ENCODE peak calls at places on chromosomes 11 and 22, in seven cellular contexts. K is H1, P is IMR-90, U is A549, D is HCT116, L is HepG2, C is GM12878. B is an unnamed sample.
A peak's percentile ranks its signal among the peaks of the same experiment; 100 is the strongest.

GRCh38 chr11:3121931-3122774 is 43.0 kb downstream of the OSBPL5 start:
- DNase-seq in D (no peak), P (no peak), C (no peak), U (no peak), K (no peak), L (no peak), B (no peak)

GRCh38 chr22:44573451-44573850 is 75.4 kb upstream of the RTL6 start:
- DNase-seq in C (no peak), K (no peak), L (no peak), D (no peak), U (no peak), P (no peak), B (no peak)

GRCh38 chr11:71139516-71140205 is 112.7 kb downstream of the SHANK2 start:
- DNase-seq in D (no peak), U (no peak), K (no peak), P (peak; percentile 26), L (peak; percentile 9), C (no peak), B (no peak)

GRCh38 chr22:19783531-19784395 is 23.2 kb downstream of the TBX1 start:
- DNase-seq in K (no peak), D (no peak), U (no peak), L (no peak), C (no peak), P (no peak), B (no peak)

GRCh38 chr11:45643585-45643984 is 21.8 kb downstream of the CHST1 start:
- DNase-seq in L (no peak), C (no peak), K (no peak), U (no peak), P (no peak), D (no peak), B (no peak)

GRCh38 chr11:90288207-90288821 is 65.5 kb upstream of the CHORDC1 start:
- DNase-seq in K (no peak), U (peak; percentile 40), C (no peak), D (peak; percentile 16), P (peak; percentile 3), L (peak; percentile 33), B (peak; percentile 30)

GRCh38 chr22:19631899-19632670 is 82.2 kb upstream of the SEPTIN5 start:
- DNase-seq in K (peak; percentile 78), L (peak; percentile 32), D (peak; percentile 55), C (no peak), P (peak; percentile 27), U (peak; percentile 51), B (peak; percentile 93)

GRCh38 chr22:27620367-27621154 is 181.0 kb downstream of the MN1 start:
- DNase-seq in K (no peak), U (peak; percentile 11), D (no peak), P (no peak), C (no peak), L (no peak), B (no peak)

GRCh38 chr11:12914401-12914912 is 94.7 kb upstream of the RASSF10 start:
- DNase-seq in K (peak; percentile 89), C (no peak), L (no peak), D (no peak), U (peak; percentile 31), P (peak; percentile 33), B (peak; percentile 43)

GRCh38 chr11:107565219-107565937 is at the start of gene ALKBH8:
- DNase-seq in C (peak; percentile 50), D (no peak), U (peak; percentile 58), P (peak; percentile 58), K (peak; percentile 81), L (peak; percentile 54), B (peak; percentile 71)

GRCh38 chr22:37212174-37212906 is at the start of gene SSTR3:
- DNase-seq in D (no peak), U (no peak), C (no peak), L (no peak), P (no peak), K (peak; percentile 62), B (peak; percentile 44)

GRCh38 chr11:128135451-128135850 is 451.9 kb downstream of the ETS1 start:
- DNase-seq in K (no peak), D (no peak), U (no peak), C (no peak), L (no peak), P (no peak), B (no peak)

GRCh38 chr11:96161271-96162089 is 181.5 kb downstream of the MAML2 start:
- DNase-seq in U (no peak), K (no peak), P (peak; percentile 68), D (no peak), C (no peak), L (no peak), B (no peak)

GRCh38 chr11:76186776-76187279 is 19.5 kb downstream of the WNT11 start:
- DNase-seq in P (no peak), K (no peak), D (no peak), C (no peak), L (no peak), U (no peak), B (no peak)

GRCh38 chr11:119566299-119566698 is 143.3 kb upstream of the THY1 start:
- DNase-seq in P (no peak), D (no peak), K (no peak), U (no peak), L (no peak), C (no peak), B (no peak)

GRCh38 chr11:30992513-30992849 is 377.1 kb downstream of the DCDC1 start:
- DNase-seq in U (peak; percentile 77), D (no peak), P (no peak), C (no peak), L (peak; percentile 43), K (no peak), B (peak; percentile 1)

GRCh38 chr11:73478737-73479347 is 102.6 kb downstream of the RELT start:
- DNase-seq in D (peak; percentile 26), C (no peak), K (no peak), P (peak; percentile 42), L (peak; percentile 37), U (peak; percentile 51), B (peak; percentile 31)

GRCh38 chr11:104061851-104062521 is 25.5 kb downstream of the DDI1 start:
- DNase-seq in P (peak; percentile 5), D (no peak), L (no peak), K (no peak), C (no peak), U (no peak), B (no peak)

DNA sequence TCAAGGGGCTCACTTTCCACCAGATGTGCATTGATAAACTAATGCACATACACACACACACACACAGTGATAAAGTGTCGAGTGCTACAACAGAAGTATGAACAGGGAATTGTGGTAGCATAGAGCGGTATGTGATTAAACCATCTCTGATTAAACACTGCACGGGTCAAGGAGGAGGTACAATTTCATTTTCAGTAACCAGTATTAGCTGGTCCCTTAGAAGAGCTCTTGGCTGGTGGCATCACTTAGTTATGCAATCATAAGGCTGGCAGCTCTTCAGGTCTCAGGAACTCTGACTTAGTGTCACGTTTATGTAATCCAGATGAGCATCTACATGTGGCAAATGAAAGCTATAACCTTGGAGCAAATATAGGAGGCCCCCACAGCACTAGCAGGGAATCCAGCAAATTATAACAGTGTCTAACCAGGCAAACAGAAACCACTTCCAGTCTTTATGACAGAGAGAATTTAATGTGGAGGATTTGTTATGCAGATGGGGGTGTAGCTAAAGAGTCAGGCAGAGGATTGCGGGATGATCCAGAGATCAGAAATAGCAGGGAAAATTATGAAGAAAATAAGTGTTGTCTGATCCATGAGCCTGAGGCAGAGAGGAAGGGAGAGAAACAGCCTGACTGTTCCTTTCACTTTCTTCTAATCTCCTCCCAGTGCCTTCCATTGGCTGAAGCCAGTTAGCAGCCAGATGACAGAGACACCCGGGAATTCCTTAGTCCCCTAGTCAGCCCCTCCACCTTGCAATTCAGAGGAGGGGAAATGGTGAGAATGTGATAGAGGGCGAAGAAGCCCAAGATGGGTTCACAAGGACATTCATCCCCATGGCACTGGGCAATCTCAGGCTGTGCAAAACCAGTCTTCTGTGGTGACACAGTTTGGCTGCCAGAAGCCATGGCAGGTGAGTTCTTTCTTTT is 533.1 kb upstream of the TENM4 start:
- DNase-seq in C (no peak), U (no peak), P (peak; percentile 31), K (no peak), D (no peak), L (no peak), B (no peak)
- TF ChIP-seq CEBPB in C (no peak), U (no peak), P (peak; percentile 66), K (no peak), D (no peak), L (no peak), B (no peak)

GRCh38 chr11:118437046-118437735 is 899 bp downstream of the KMT2A start:
- DNase-seq in K (peak; percentile 65), C (no peak), U (peak; percentile 28), L (peak; percentile 10), P (peak; percentile 35), D (no peak), B (peak; percentile 94)

GRCh38 chr11:118438314-118438931 is 2.1 kb downstream of the KMT2A start:
- DNase-seq in L (no peak), P (peak; percentile 87), U (peak; percentile 61), K (no peak), C (no peak), D (no peak), B (peak; percentile 65)

GRCh38 chr11:118437736-118438125 is 1.4 kb downstream of the KMT2A start:
- DNase-seq in U (no peak), L (peak; percentile 51), K (peak; percentile 59), P (peak; percentile 13), C (no peak), D (no peak), B (peak; percentile 74)

GRCh38 chr11:118441770-118442169 is 5.5 kb downstream of the KMT2A start:
- DNase-seq in K (no peak), U (no peak), P (no peak), L (no peak), C (no peak), D (no peak), B (no peak)

GRCh38 chr11:118439656-118440055 is 3.4 kb downstream of the KMT2A start:
- DNase-seq in L (no peak), U (no peak), K (no peak), C (no peak), P (no peak), D (no peak), B (no peak)
- H3K4me3 ChIP-seq in L (no peak overlapping the region), U (no peak overlapping the region), K (no peak overlapping the region), C (peak overlapping the region; percentile 94), P (no peak overlapping the region), D (no peak overlapping the region), B (no peak overlapping the region)

DNA sequence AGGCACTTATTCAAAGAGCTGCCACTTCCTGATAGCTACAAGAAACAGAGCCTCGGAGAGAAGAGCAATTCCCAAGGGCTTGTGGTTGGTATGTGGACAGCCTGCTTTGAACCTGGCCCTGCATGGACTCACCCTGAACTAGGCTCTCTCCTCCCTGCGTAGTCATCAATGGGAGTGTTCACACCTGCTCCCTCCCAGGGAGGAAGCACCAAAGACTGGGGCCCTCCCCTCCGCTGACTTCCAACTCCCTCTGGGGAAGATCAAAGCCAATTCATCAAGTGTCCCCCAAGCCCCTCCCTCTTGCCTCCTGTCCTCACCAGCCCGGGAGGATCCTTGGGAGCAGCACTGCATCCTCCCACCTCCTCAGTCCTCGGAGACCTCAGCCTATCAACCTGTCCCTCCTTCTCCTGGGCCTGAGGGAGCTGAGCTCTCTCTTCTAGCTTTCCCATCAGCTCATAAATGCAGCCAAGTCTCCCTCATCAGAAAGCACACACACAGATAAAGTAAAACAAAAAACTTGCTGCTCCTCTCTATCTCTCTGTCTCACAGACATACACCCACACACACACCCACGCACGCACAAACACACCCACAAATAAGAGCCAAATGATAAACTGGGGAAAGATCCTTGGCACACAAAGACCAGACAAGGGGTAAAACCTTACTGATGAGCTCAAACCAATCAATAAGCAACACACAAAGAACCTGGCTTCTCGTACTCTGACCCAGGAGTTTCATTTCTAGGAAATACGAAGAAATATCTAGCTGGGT is 3.3 kb downstream of the A4GALT start:
- DNase-seq in D (no peak), U (peak; percentile 66), P (no peak), C (no peak), L (no peak), K (no peak), B (peak; percentile 57)
- TF ChIP-seq CEBPB in D (no peak), U (no peak), P (no peak), C (no peak), L (no peak), K (no peak), B (no peak)

GRCh38 chr11:113874920-113875413 is 405 bp downstream of the USP28 start:
- DNase-seq in P (peak; percentile 35), U (no peak), D (no peak), L (no peak), K (no peak), C (no peak), B (no peak)
- H3K4me3 ChIP-seq in P (peak overlapping the region; percentile 67), U (peak overlapping the region; percentile 81), D (peak overlapping the region; percentile 60), L (peak overlapping the region; percentile 85), K (peak overlapping the region; percentile 78), C (peak overlapping the region; percentile 86), B (peak overlapping the region; percentile 77)